ENCODE peak calls at places on chromosomes 6 and 20, in six cellular contexts. One of them, this sample, is unnamed.

GRCh38 chr6:99393698-99394531 is at the start of gene COQ3:
- DNase-seq in heart right ventricle: peak
- DNase-seq in cardiac fibroblast: peak
- DNase-seq in fibroblast of the aortic adventitia: peak
- DNase-seq in CD8-positive, alpha-beta T cell: peak
- DNase-seq in neural progenitor cell: peak
- DNase-seq in this sample: peak

GRCh38 chr20:15075586-15075985 is 738.2 kb upstream of the FLRT3 start:
- DNase-seq in heart right ventricle: no peak
- DNase-seq in cardiac fibroblast: no peak
- DNase-seq in fibroblast of the aortic adventitia: no peak
- DNase-seq in CD8-positive, alpha-beta T cell: no peak
- DNase-seq in neural progenitor cell: peak
- DNase-seq in this sample: no peak

GRCh38 chr6:17640477-17640917 is 40.4 kb downstream of the FAM8A1 start:
- DNase-seq in heart right ventricle: no peak
- DNase-seq in cardiac fibroblast: peak
- DNase-seq in fibroblast of the aortic adventitia: peak
- DNase-seq in CD8-positive, alpha-beta T cell: no peak
- DNase-seq in neural progenitor cell: no peak
- DNase-seq in this sample: peak

GRCh38 chr6:138231399-138231886 is 13.2 kb upstream of the PBOV1 start:
- DNase-seq in heart right ventricle: no peak
- DNase-seq in cardiac fibroblast: no peak
- DNase-seq in fibroblast of the aortic adventitia: no peak
- DNase-seq in CD8-positive, alpha-beta T cell: no peak
- DNase-seq in neural progenitor cell: no peak
- DNase-seq in this sample: no peak

GRCh38 chr20:57425150-57426013 is 34.2 kb downstream of the RBM38 start:
- DNase-seq in heart right ventricle: no peak
- DNase-seq in cardiac fibroblast: no peak
- DNase-seq in fibroblast of the aortic adventitia: peak
- DNase-seq in CD8-positive, alpha-beta T cell: no peak
- DNase-seq in neural progenitor cell: peak
- DNase-seq in this sample: no peak

GRCh38 chr6:39228992-39229767 is at the start of gene KCNK5:
- DNase-seq in heart right ventricle: peak
- DNase-seq in cardiac fibroblast: peak
- DNase-seq in fibroblast of the aortic adventitia: peak
- DNase-seq in CD8-positive, alpha-beta T cell: peak
- DNase-seq in neural progenitor cell: peak
- DNase-seq in this sample: peak

GRCh38 chr20:51695574-51696303 is 72.5 kb downstream of the ATP9A start:
- DNase-seq in heart right ventricle: no peak
- DNase-seq in cardiac fibroblast: peak
- DNase-seq in fibroblast of the aortic adventitia: peak
- DNase-seq in CD8-positive, alpha-beta T cell: no peak
- DNase-seq in neural progenitor cell: no peak
- DNase-seq in this sample: peak

GRCh38 chr20:29756664-29757063 is 1500.8 kb upstream of the DEFB115 start:
- DNase-seq in heart right ventricle: no peak
- DNase-seq in cardiac fibroblast: no peak
- DNase-seq in fibroblast of the aortic adventitia: no peak
- DNase-seq in CD8-positive, alpha-beta T cell: no peak
- DNase-seq in neural progenitor cell: no peak
- DNase-seq in this sample: no peak

GRCh38 chr6:33800248-33800647 is 3.6 kb downstream of the MLN start:
- DNase-seq in heart right ventricle: no peak
- DNase-seq in cardiac fibroblast: no peak
- DNase-seq in fibroblast of the aortic adventitia: no peak
- DNase-seq in CD8-positive, alpha-beta T cell: no peak
- DNase-seq in neural progenitor cell: no peak
- DNase-seq in this sample: no peak

GRCh38 chr6:20024316-20024673 is 187.1 kb downstream of the ID4 start:
- DNase-seq in heart right ventricle: no peak
- DNase-seq in cardiac fibroblast: no peak
- DNase-seq in fibroblast of the aortic adventitia: no peak
- DNase-seq in CD8-positive, alpha-beta T cell: no peak
- DNase-seq in neural progenitor cell: no peak
- DNase-seq in this sample: no peak

GRCh38 chr20:17511401-17511800 is 19.8 kb downstream of the BFSP1 start:
- DNase-seq in heart right ventricle: no peak
- DNase-seq in cardiac fibroblast: no peak
- DNase-seq in fibroblast of the aortic adventitia: no peak
- DNase-seq in CD8-positive, alpha-beta T cell: no peak
- DNase-seq in neural progenitor cell: no peak
- DNase-seq in this sample: no peak

GRCh38 chr6:117951783-117952182 is 44.7 kb downstream of the SLC35F1 start:
- DNase-seq in heart right ventricle: no peak
- DNase-seq in cardiac fibroblast: no peak
- DNase-seq in fibroblast of the aortic adventitia: no peak
- DNase-seq in CD8-positive, alpha-beta T cell: no peak
- DNase-seq in neural progenitor cell: peak
- DNase-seq in this sample: no peak

GRCh38 chr6:85418059-85418458 is 31.8 kb upstream of the NT5E start:
- DNase-seq in heart right ventricle: no peak
- DNase-seq in cardiac fibroblast: peak
- DNase-seq in fibroblast of the aortic adventitia: peak
- DNase-seq in CD8-positive, alpha-beta T cell: no peak
- DNase-seq in neural progenitor cell: no peak
- DNase-seq in this sample: peak

GRCh38 chr6:10759884-10760329 is 12.3 kb downstream of the TMEM14B start:
- DNase-seq in heart right ventricle: no peak
- DNase-seq in cardiac fibroblast: peak
- DNase-seq in fibroblast of the aortic adventitia: peak
- DNase-seq in CD8-positive, alpha-beta T cell: no peak
- DNase-seq in neural progenitor cell: no peak
- DNase-seq in this sample: peak

GRCh38 chr6:73329201-73329600 is 24.9 kb downstream of the DPPA5 start:
- DNase-seq in heart right ventricle: no peak
- DNase-seq in cardiac fibroblast: no peak
- DNase-seq in fibroblast of the aortic adventitia: no peak
- DNase-seq in CD8-positive, alpha-beta T cell: no peak
- DNase-seq in neural progenitor cell: no peak
- DNase-seq in this sample: no peak

GRCh38 chr6:99185525-99185924 is 163.9 kb downstream of the FAXC start:
- DNase-seq in heart right ventricle: no peak
- DNase-seq in cardiac fibroblast: no peak
- DNase-seq in fibroblast of the aortic adventitia: no peak
- DNase-seq in CD8-positive, alpha-beta T cell: no peak
- DNase-seq in neural progenitor cell: peak
- DNase-seq in this sample: no peak

GRCh38 chr20:16407251-16408067 is 165.8 kb downstream of the KIF16B start:
- DNase-seq in heart right ventricle: no peak
- DNase-seq in cardiac fibroblast: no peak
- DNase-seq in fibroblast of the aortic adventitia: peak
- DNase-seq in CD8-positive, alpha-beta T cell: no peak
- DNase-seq in neural progenitor cell: no peak
- DNase-seq in this sample: no peak

GRCh38 chr6:168660400-168660945 is 219.5 kb downstream of the SMOC2 start:
- DNase-seq in heart right ventricle: no peak
- DNase-seq in cardiac fibroblast: no peak
- DNase-seq in fibroblast of the aortic adventitia: no peak
- DNase-seq in CD8-positive, alpha-beta T cell: no peak
- DNase-seq in neural progenitor cell: no peak
- DNase-seq in this sample: no peak

GRCh38 chr6:168655462-168656152 is 214.6 kb downstream of the SMOC2 start:
- DNase-seq in heart right ventricle: no peak
- DNase-seq in cardiac fibroblast: no peak
- DNase-seq in fibroblast of the aortic adventitia: no peak
- DNase-seq in CD8-positive, alpha-beta T cell: no peak
- DNase-seq in neural progenitor cell: no peak
- DNase-seq in this sample: no peak

GRCh38 chr6:168662301-168662936 is 221.4 kb downstream of the SMOC2 start:
- DNase-seq in heart right ventricle: no peak
- DNase-seq in cardiac fibroblast: no peak
- DNase-seq in fibroblast of the aortic adventitia: no peak
- DNase-seq in CD8-positive, alpha-beta T cell: no peak
- DNase-seq in neural progenitor cell: no peak
- DNase-seq in this sample: no peak

DNA sequence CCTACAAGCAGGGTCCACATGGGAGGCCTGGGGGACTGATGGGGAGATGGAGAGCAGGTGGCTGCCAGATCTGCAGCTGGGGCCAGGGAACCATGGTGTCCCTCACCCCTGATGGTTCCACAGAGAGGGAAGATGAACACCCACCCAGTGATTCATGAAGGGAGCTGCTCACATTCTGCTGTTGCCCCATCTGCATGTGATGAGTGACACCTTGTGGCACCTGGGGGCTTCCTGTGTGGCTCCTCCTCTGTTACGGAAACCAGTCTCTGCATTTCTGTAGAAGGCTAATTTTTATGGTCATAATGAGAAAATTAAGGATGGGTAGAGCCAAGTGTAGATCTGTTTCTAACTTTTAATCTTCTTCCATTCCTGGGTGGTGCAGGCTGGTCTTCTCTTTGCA is 217.1 kb downstream of the SMOC2 start:
- DNase-seq in heart right ventricle: no peak
- DNase-seq in cardiac fibroblast: no peak
- DNase-seq in fibroblast of the aortic adventitia: no peak
- DNase-seq in CD8-positive, alpha-beta T cell: no peak
- DNase-seq in neural progenitor cell: no peak
- DNase-seq in this sample: no peak
- TF ChIP-seq CTCF in heart right ventricle: no peak
- TF ChIP-seq CTCF in cardiac fibroblast: no peak
- TF ChIP-seq CTCF in fibroblast of the aortic adventitia: no peak
- TF ChIP-seq CTCF in CD8-positive, alpha-beta T cell: no peak
- TF ChIP-seq CTCF in neural progenitor cell: no peak
- TF ChIP-seq CTCF in this sample: peak

DNA sequence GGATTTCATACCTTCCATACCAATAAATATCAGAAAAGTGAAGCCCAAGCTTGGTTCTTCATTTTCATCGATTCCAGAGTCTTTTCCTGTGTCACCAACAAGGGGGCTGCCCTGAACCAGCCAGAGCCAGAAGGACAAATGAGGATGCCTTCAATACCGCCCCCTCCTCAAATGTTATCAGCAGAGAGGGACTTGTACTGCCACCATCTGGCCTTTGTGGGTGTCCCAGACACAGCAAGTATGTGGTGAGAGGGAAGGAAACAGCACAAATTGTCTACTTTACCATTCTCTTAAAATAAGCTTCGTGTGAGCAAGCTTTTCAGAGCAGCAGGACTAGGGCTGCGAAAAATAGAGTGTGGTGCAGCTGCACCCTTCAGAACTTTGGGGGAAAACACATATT is 165.3 kb downstream of the SOBP start:
- DNase-seq in heart right ventricle: no peak
- DNase-seq in cardiac fibroblast: no peak
- DNase-seq in fibroblast of the aortic adventitia: no peak
- DNase-seq in CD8-positive, alpha-beta T cell: no peak
- DNase-seq in neural progenitor cell: peak
- DNase-seq in this sample: no peak
- TF ChIP-seq CTCF in heart right ventricle: peak
- TF ChIP-seq CTCF in cardiac fibroblast: peak
- TF ChIP-seq CTCF in fibroblast of the aortic adventitia: no peak
- TF ChIP-seq CTCF in CD8-positive, alpha-beta T cell: no peak
- TF ChIP-seq CTCF in neural progenitor cell: peak
- TF ChIP-seq CTCF in this sample: no peak

GRCh38 chr20:24106155-24106800 is 117.7 kb upstream of the GGTLC1 start:
- DNase-seq in heart right ventricle: no peak
- DNase-seq in cardiac fibroblast: no peak
- DNase-seq in fibroblast of the aortic adventitia: no peak
- DNase-seq in CD8-positive, alpha-beta T cell: no peak
- DNase-seq in neural progenitor cell: no peak
- DNase-seq in this sample: no peak

GRCh38 chr20:24098886-24099285 is 110.3 kb upstream of the GGTLC1 start:
- DNase-seq in heart right ventricle: no peak
- DNase-seq in cardiac fibroblast: peak
- DNase-seq in fibroblast of the aortic adventitia: peak
- DNase-seq in CD8-positive, alpha-beta T cell: no peak
- DNase-seq in neural progenitor cell: no peak
- DNase-seq in this sample: no peak

GRCh38 chr20:24102749-24103148 is 114.2 kb upstream of the GGTLC1 start:
- DNase-seq in heart right ventricle: no peak
- DNase-seq in cardiac fibroblast: peak
- DNase-seq in fibroblast of the aortic adventitia: peak
- DNase-seq in CD8-positive, alpha-beta T cell: no peak
- DNase-seq in neural progenitor cell: no peak
- DNase-seq in this sample: no peak

GRCh38 chr20:24100370-24101011 is 111.9 kb upstream of the GGTLC1 start:
- DNase-seq in heart right ventricle: peak
- DNase-seq in cardiac fibroblast: peak
- DNase-seq in fibroblast of the aortic adventitia: peak
- DNase-seq in CD8-positive, alpha-beta T cell: peak
- DNase-seq in neural progenitor cell: peak
- DNase-seq in this sample: peak

GRCh38 chr20:24102290-24102689 is 113.7 kb upstream of the GGTLC1 start:
- DNase-seq in heart right ventricle: no peak
- DNase-seq in cardiac fibroblast: peak
- DNase-seq in fibroblast of the aortic adventitia: no peak
- DNase-seq in CD8-positive, alpha-beta T cell: no peak
- DNase-seq in neural progenitor cell: peak
- DNase-seq in this sample: peak
- TF ChIP-seq CTCF in heart right ventricle: peak
- TF ChIP-seq CTCF in cardiac fibroblast: peak
- TF ChIP-seq CTCF in fibroblast of the aortic adventitia: peak
- TF ChIP-seq CTCF in CD8-positive, alpha-beta T cell: no peak
- TF ChIP-seq CTCF in neural progenitor cell: peak
- TF ChIP-seq CTCF in this sample: no peak

GRCh38 chr6:81590314-81590691 is 162.2 kb downstream of the TENT5A start:
- DNase-seq in heart right ventricle: no peak
- DNase-seq in cardiac fibroblast: no peak
- DNase-seq in fibroblast of the aortic adventitia: no peak
- DNase-seq in CD8-positive, alpha-beta T cell: no peak
- DNase-seq in neural progenitor cell: no peak
- DNase-seq in this sample: no peak

GRCh38 chr6:81594501-81594900 is 158.0 kb downstream of the TENT5A start:
- DNase-seq in heart right ventricle: no peak
- DNase-seq in cardiac fibroblast: no peak
- DNase-seq in fibroblast of the aortic adventitia: no peak
- DNase-seq in CD8-positive, alpha-beta T cell: no peak
- DNase-seq in neural progenitor cell: no peak
- DNase-seq in this sample: no peak

DNA sequence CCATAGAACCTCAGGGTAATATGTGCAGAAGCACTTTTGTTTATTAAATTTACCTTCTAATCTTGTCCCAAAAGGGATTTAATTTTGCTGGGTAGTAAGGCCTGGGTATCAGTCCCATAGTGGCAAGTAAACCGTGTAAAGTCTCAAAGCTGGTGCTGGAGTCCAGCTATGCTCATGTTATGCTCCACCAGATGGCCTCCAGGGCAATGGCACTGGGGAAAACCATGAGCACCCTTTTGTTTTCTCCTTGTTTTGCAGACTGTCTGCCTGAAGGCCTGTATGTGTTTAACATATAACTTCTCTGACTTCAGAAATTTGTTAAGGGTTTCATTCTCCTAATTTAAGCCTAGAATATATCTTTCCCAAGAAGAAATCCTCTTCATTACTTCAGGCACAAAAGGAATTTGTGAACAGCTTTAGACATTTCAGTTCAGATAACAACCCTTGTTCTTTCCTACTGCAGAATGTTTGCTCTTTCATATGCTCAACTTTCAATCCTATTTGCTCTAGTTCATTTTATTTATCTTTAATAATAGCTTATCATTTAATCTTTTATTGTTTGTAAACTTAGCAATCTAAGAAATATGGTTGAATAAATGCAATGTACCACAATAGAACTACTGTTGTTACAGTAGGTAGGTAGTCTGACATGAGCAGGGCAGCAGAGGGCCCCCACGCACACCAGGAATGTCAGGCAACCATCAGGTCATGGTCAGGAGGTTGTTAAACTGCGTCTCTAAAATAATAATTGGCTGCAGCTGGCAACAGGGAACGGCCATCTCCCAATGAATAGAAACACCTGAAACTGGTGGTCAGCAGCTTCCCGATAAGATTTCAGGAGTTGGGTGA is 162.8 kb downstream of the TENT5A start:
- DNase-seq in heart right ventricle: no peak
- DNase-seq in cardiac fibroblast: peak
- DNase-seq in fibroblast of the aortic adventitia: no peak
- DNase-seq in CD8-positive, alpha-beta T cell: no peak
- DNase-seq in neural progenitor cell: no peak
- DNase-seq in this sample: no peak
- TF ChIP-seq CTCF in heart right ventricle: no peak
- TF ChIP-seq CTCF in cardiac fibroblast: no peak
- TF ChIP-seq CTCF in fibroblast of the aortic adventitia: no peak
- TF ChIP-seq CTCF in CD8-positive, alpha-beta T cell: no peak
- TF ChIP-seq CTCF in neural progenitor cell: no peak
- TF ChIP-seq CTCF in this sample: no peak

This sample was measured in MCF 10A.